ENCODE peak calls at places on chromosomes 2 and 18, in six cellular contexts. One of them, this sample, is unnamed.

GRCh38 chr2:854460-854859 is 96.2 kb upstream of the SNTG2 start:
- DNase-seq in AG04450: no peak
- DNase-seq in WTC11: peak
- DNase-seq in foreskin fibroblast: no peak
- DNase-seq in breast epithelium: no peak
- DNase-seq in stimulated activated CD4-positive, alpha-beta T cell treated with anti-CD3 and anti-CD28 coated beads, Interleukin-2, amount 100 ng/mL, for 48 hours: peak
- DNase-seq in this sample: no peak

GRCh38 chr2:860259-860855 is 90.3 kb upstream of the SNTG2 start:
- DNase-seq in breast epithelium: no peak
- DNase-seq in WTC11: peak
- DNase-seq in stimulated activated CD4-positive, alpha-beta T cell treated with anti-CD3 and anti-CD28 coated beads, Interleukin-2, amount 100 ng/mL, for 48 hours: no peak
- DNase-seq in foreskin fibroblast: no peak
- DNase-seq in AG04450: no peak
- DNase-seq in this sample: no peak

GRCh38 chr2:74440005-74440377 is 1.7 kb downstream of the RTKN start:
- DNase-seq in stimulated activated CD4-positive, alpha-beta T cell treated with anti-CD3 and anti-CD28 coated beads, Interleukin-2, amount 100 ng/mL, for 48 hours: no peak
- DNase-seq in AG04450: no peak
- DNase-seq in breast epithelium: no peak
- DNase-seq in WTC11: no peak
- DNase-seq in foreskin fibroblast: peak
- DNase-seq in this sample: peak

GRCh38 chr2:200455958-200456421 is 53.9 kb downstream of the KCTD18 start:
- DNase-seq in AG04450: no peak
- DNase-seq in breast epithelium: no peak
- DNase-seq in stimulated activated CD4-positive, alpha-beta T cell treated with anti-CD3 and anti-CD28 coated beads, Interleukin-2, amount 100 ng/mL, for 48 hours: no peak
- DNase-seq in WTC11: no peak
- DNase-seq in foreskin fibroblast: no peak
- DNase-seq in this sample: no peak

GRCh38 chr2:45394216-45394615 is 216.9 kb downstream of the SRBD1 start:
- DNase-seq in WTC11: no peak
- DNase-seq in AG04450: no peak
- DNase-seq in stimulated activated CD4-positive, alpha-beta T cell treated with anti-CD3 and anti-CD28 coated beads, Interleukin-2, amount 100 ng/mL, for 48 hours: no peak
- DNase-seq in breast epithelium: no peak
- DNase-seq in foreskin fibroblast: no peak
- DNase-seq in this sample: no peak

GRCh38 chr2:119523383-119523958 is 812 bp downstream of the SCTR start:
- DNase-seq in stimulated activated CD4-positive, alpha-beta T cell treated with anti-CD3 and anti-CD28 coated beads, Interleukin-2, amount 100 ng/mL, for 48 hours: no peak
- DNase-seq in foreskin fibroblast: no peak
- DNase-seq in breast epithelium: no peak
- DNase-seq in AG04450: no peak
- DNase-seq in WTC11: no peak
- DNase-seq in this sample: no peak

GRCh38 chr18:28177828-28178635 is 1.1 kb upstream of the CDH2 start:
- DNase-seq in foreskin fibroblast: no peak
- DNase-seq in breast epithelium: no peak
- DNase-seq in AG04450: no peak
- DNase-seq in WTC11: peak
- DNase-seq in stimulated activated CD4-positive, alpha-beta T cell treated with anti-CD3 and anti-CD28 coated beads, Interleukin-2, amount 100 ng/mL, for 48 hours: no peak
- DNase-seq in this sample: peak

GRCh38 chr2:96116424-96116878 is at the start of gene ADRA2B:
- DNase-seq in foreskin fibroblast: peak
- DNase-seq in stimulated activated CD4-positive, alpha-beta T cell treated with anti-CD3 and anti-CD28 coated beads, Interleukin-2, amount 100 ng/mL, for 48 hours: peak
- DNase-seq in breast epithelium: peak
- DNase-seq in AG04450: no peak
- DNase-seq in WTC11: peak
- DNase-seq in this sample: peak

GRCh38 chr2:18959952-18960717 is 370.8 kb upstream of the NT5C1B start:
- DNase-seq in foreskin fibroblast: peak
- DNase-seq in stimulated activated CD4-positive, alpha-beta T cell treated with anti-CD3 and anti-CD28 coated beads, Interleukin-2, amount 100 ng/mL, for 48 hours: no peak
- DNase-seq in WTC11: no peak
- DNase-seq in AG04450: no peak
- DNase-seq in breast epithelium: no peak
- DNase-seq in this sample: no peak

GRCh38 chr18:2979027-2979570 is 33.8 kb downstream of the LPIN2 start:
- DNase-seq in stimulated activated CD4-positive, alpha-beta T cell treated with anti-CD3 and anti-CD28 coated beads, Interleukin-2, amount 100 ng/mL, for 48 hours: no peak
- DNase-seq in WTC11: no peak
- DNase-seq in breast epithelium: no peak
- DNase-seq in foreskin fibroblast: peak
- DNase-seq in AG04450: peak
- DNase-seq in this sample: no peak

GRCh38 chr2:23199115-23199918 is 185.7 kb upstream of the KLHL29 start:
- DNase-seq in AG04450: no peak
- DNase-seq in breast epithelium: no peak
- DNase-seq in stimulated activated CD4-positive, alpha-beta T cell treated with anti-CD3 and anti-CD28 coated beads, Interleukin-2, amount 100 ng/mL, for 48 hours: no peak
- DNase-seq in WTC11: peak
- DNase-seq in foreskin fibroblast: peak
- DNase-seq in this sample: no peak

GRCh38 chr2:198471291-198471690 is 666.9 kb downstream of the PLCL1 start:
- DNase-seq in stimulated activated CD4-positive, alpha-beta T cell treated with anti-CD3 and anti-CD28 coated beads, Interleukin-2, amount 100 ng/mL, for 48 hours: no peak
- DNase-seq in AG04450: no peak
- DNase-seq in breast epithelium: no peak
- DNase-seq in WTC11: no peak
- DNase-seq in foreskin fibroblast: no peak
- DNase-seq in this sample: no peak

GRCh38 chr2:11967946-11968465 is 221.6 kb downstream of the LPIN1 start:
- DNase-seq in breast epithelium: no peak
- DNase-seq in stimulated activated CD4-positive, alpha-beta T cell treated with anti-CD3 and anti-CD28 coated beads, Interleukin-2, amount 100 ng/mL, for 48 hours: no peak
- DNase-seq in AG04450: no peak
- DNase-seq in WTC11: no peak
- DNase-seq in foreskin fibroblast: peak
- DNase-seq in this sample: no peak

GRCh38 chr18:35422227-35422626 is 45.1 kb upstream of the ZNF396 start:
- DNase-seq in stimulated activated CD4-positive, alpha-beta T cell treated with anti-CD3 and anti-CD28 coated beads, Interleukin-2, amount 100 ng/mL, for 48 hours: no peak
- DNase-seq in breast epithelium: no peak
- DNase-seq in WTC11: no peak
- DNase-seq in foreskin fibroblast: no peak
- DNase-seq in AG04450: no peak
- DNase-seq in this sample: no peak

GRCh38 chr2:218394298-218395089 is 5.2 kb upstream of the CTDSP1 start:
- DNase-seq in breast epithelium: no peak
- DNase-seq in AG04450: no peak
- DNase-seq in WTC11: no peak
- DNase-seq in foreskin fibroblast: no peak
- DNase-seq in stimulated activated CD4-positive, alpha-beta T cell treated with anti-CD3 and anti-CD28 coated beads, Interleukin-2, amount 100 ng/mL, for 48 hours: no peak
- DNase-seq in this sample: peak

GRCh38 chr18:10013621-10014543 is 100.1 kb downstream of the VAPA start:
- DNase-seq in WTC11: no peak
- DNase-seq in breast epithelium: no peak
- DNase-seq in AG04450: no peak
- DNase-seq in foreskin fibroblast: no peak
- DNase-seq in stimulated activated CD4-positive, alpha-beta T cell treated with anti-CD3 and anti-CD28 coated beads, Interleukin-2, amount 100 ng/mL, for 48 hours: no peak
- DNase-seq in this sample: no peak

GRCh38 chr2:82790277-82791021 is 1668.6 kb downstream of the SUCLG1 start:
- DNase-seq in foreskin fibroblast: peak
- DNase-seq in stimulated activated CD4-positive, alpha-beta T cell treated with anti-CD3 and anti-CD28 coated beads, Interleukin-2, amount 100 ng/mL, for 48 hours: no peak
- DNase-seq in breast epithelium: no peak
- DNase-seq in WTC11: no peak
- DNase-seq in AG04450: peak
- DNase-seq in this sample: no peak

GRCh38 chr2:62074233-62074632 is 121.7 kb upstream of the B3GNT2 start:
- DNase-seq in WTC11: peak
- DNase-seq in AG04450: no peak
- DNase-seq in foreskin fibroblast: no peak
- DNase-seq in stimulated activated CD4-positive, alpha-beta T cell treated with anti-CD3 and anti-CD28 coated beads, Interleukin-2, amount 100 ng/mL, for 48 hours: no peak
- DNase-seq in breast epithelium: no peak
- DNase-seq in this sample: no peak

GRCh38 chr2:159119652-159120257 is 151.3 kb downstream of the TANC1 start:
- DNase-seq in stimulated activated CD4-positive, alpha-beta T cell treated with anti-CD3 and anti-CD28 coated beads, Interleukin-2, amount 100 ng/mL, for 48 hours: no peak
- DNase-seq in foreskin fibroblast: peak
- DNase-seq in AG04450: no peak
- DNase-seq in WTC11: no peak
- DNase-seq in breast epithelium: no peak
- DNase-seq in this sample: no peak

GRCh38 chr18:28189400-28190239 is 12.7 kb upstream of the CDH2 start:
- DNase-seq in foreskin fibroblast: peak
- DNase-seq in stimulated activated CD4-positive, alpha-beta T cell treated with anti-CD3 and anti-CD28 coated beads, Interleukin-2, amount 100 ng/mL, for 48 hours: peak
- DNase-seq in breast epithelium: no peak
- DNase-seq in AG04450: peak
- DNase-seq in WTC11: peak
- DNase-seq in this sample: no peak

GRCh38 chr18:41396861-41397260 is 558.2 kb upstream of the PIK3C3 start:
- DNase-seq in foreskin fibroblast: no peak
- DNase-seq in WTC11: no peak
- DNase-seq in stimulated activated CD4-positive, alpha-beta T cell treated with anti-CD3 and anti-CD28 coated beads, Interleukin-2, amount 100 ng/mL, for 48 hours: no peak
- DNase-seq in breast epithelium: no peak
- DNase-seq in AG04450: no peak
- DNase-seq in this sample: no peak

GRCh38 chr2:234821946-234822470 is 129.8 kb upstream of the SH3BP4 start:
- DNase-seq in stimulated activated CD4-positive, alpha-beta T cell treated with anti-CD3 and anti-CD28 coated beads, Interleukin-2, amount 100 ng/mL, for 48 hours: no peak
- DNase-seq in breast epithelium: no peak
- DNase-seq in AG04450: no peak
- DNase-seq in foreskin fibroblast: no peak
- DNase-seq in WTC11: no peak
- DNase-seq in this sample: no peak

GRCh38 chr2:234631896-234632514 is 135.1 kb upstream of the ARL4C start:
- DNase-seq in AG04450: no peak
- DNase-seq in WTC11: peak
- DNase-seq in foreskin fibroblast: no peak
- DNase-seq in stimulated activated CD4-positive, alpha-beta T cell treated with anti-CD3 and anti-CD28 coated beads, Interleukin-2, amount 100 ng/mL, for 48 hours: no peak
- DNase-seq in breast epithelium: no peak
- DNase-seq in this sample: no peak

This sample was measured in left lung.